ENCODE peak calls at places on chromosomes 7 and 10, in five cellular contexts. H is fibroblast of pulmonary artery, K is uterus, X is GM06990, C is PC-3. P is an unnamed sample.

GRCh38 chr10:114174462-114175190 is 623 bp upstream of the CCDC186 start:
- DNase-seq in C (no peak), X (no peak), K (no peak), H (peak), P (no peak)

GRCh38 chr7:3399858-3400257 is 98.8 kb downstream of the SDK1 start:
- DNase-seq in X (no peak), C (peak), K (no peak), H (peak), P (no peak)

GRCh38 chr10:97037365-97038361 is 148.1 kb downstream of the SLIT1 start:
- DNase-seq in K (peak), H (peak), C (peak), X (peak), P (peak)

GRCh38 chr7:151381333-151382078 is 28.3 kb downstream of the WDR86 start:
- DNase-seq in C (no peak), H (no peak), X (no peak), K (no peak), P (no peak)

GRCh38 chr10:68586622-68587325 is 26.6 kb downstream of the TET1 start:
- DNase-seq in C (no peak), X (no peak), H (no peak), K (no peak), P (no peak)

GRCh38 chr7:1920266-1920681 is 250.2 kb downstream of the ELFN1 start:
- DNase-seq in C (no peak), H (no peak), X (peak), K (no peak), P (no peak)

GRCh38 chr10:13521021-13521420 is 7.8 kb downstream of the BEND7 start:
- DNase-seq in K (no peak), X (no peak), H (no peak), C (no peak), P (no peak)

GRCh38 chr10:11298116-11298515 is 280.4 kb downstream of the CELF2 start:
- DNase-seq in K (no peak), H (peak), C (peak), X (no peak), P (no peak)

GRCh38 chr7:95331004-95331337 is 6.6 kb upstream of the PON1 start:
- DNase-seq in K (no peak), X (no peak), C (no peak), H (no peak), P (no peak)

GRCh38 chr7:17305387-17306171 is 7.1 kb downstream of the AHR start:
- DNase-seq in K (no peak), C (no peak), H (no peak), X (no peak), P (no peak)

GRCh38 chr7:157312941-157313340 is 23.9 kb upstream of the DNAJB6 start:
- DNase-seq in C (no peak), K (no peak), H (no peak), X (no peak), P (no peak)

GRCh38 chr7:130486963-130487324 is 4.9 kb upstream of the MEST start:
- DNase-seq in H (no peak), K (no peak), C (peak), X (no peak), P (no peak)

GRCh38 chr10:56212951-56213350 is 148.1 kb downstream of the ZWINT start:
- DNase-seq in X (no peak), K (no peak), H (no peak), C (no peak), P (no peak)

GRCh38 chr7:98174334-98175259 is 36.6 kb upstream of the BHLHA15 start:
- DNase-seq in H (no peak), K (no peak), X (no peak), C (no peak), P (no peak)

GRCh38 chr10:80272793-80273522 is 16.5 kb downstream of the MAT1A start:
- DNase-seq in X (no peak), C (no peak), K (no peak), H (peak), P (no peak)

GRCh38 chr10:71078454-71079145 is 133.8 kb upstream of the UNC5B start:
- DNase-seq in H (no peak), X (no peak), C (no peak), K (no peak), P (no peak)

GRCh38 chr10:18195060-18195799 is 55.0 kb downstream of the CACNB2 start:
- DNase-seq in X (no peak), C (no peak), H (no peak), K (peak), P (no peak)

GRCh38 chr10:9613338-9613737 is 1404.3 kb upstream of the CELF2 start:
- DNase-seq in C (no peak), X (peak), H (peak), K (no peak), P (no peak)

GRCh38 chr10:93280121-93280698 is 201.9 kb downstream of the MYOF start:
- DNase-seq in H (no peak), X (no peak), C (no peak), K (no peak), P (no peak)
- TF ChIP-seq CTCF in H (no peak), X (no peak), C (no peak), K (no peak), P (no peak)

GRCh38 chr10:84613336-84614021 is 285.1 kb downstream of the CCSER2 start:
- DNase-seq in H (peak), K (no peak), C (peak), X (no peak), P (no peak)
- TF ChIP-seq CTCF in H (no peak), K (peak), C (peak), X (peak), P (no peak)

DNA sequence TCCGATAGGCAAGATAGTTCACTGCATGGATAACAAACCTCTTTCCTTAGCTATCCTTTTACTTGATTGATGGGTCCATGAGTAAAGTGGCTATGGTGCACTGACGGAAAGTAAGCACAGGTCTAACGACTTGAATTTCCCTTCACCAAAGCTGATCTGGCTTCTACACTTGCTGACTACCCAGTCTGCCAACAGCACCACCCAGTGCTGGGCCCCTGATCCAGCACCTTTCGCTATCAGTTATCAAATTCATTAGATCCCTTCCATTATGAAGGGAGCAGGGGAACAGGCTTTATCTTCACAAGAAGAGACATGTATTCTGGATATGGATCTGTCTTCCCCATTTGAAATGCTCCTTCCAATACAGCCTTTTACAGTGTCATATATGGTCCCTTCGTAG is 855.9 kb downstream of the GRID1 start:
- DNase-seq in X (no peak), K (no peak), H (no peak), C (no peak), P (no peak)
- TF ChIP-seq CTCF in X (no peak), K (no peak), H (no peak), C (no peak), P (no peak)

GRCh38 chr7:30172451-30172850 is 37.7 kb downstream of the MTURN start:
- DNase-seq in X (no peak), H (no peak), C (peak), K (no peak), P (no peak)

GRCh38 chr7:30171753-30172447 is 37.1 kb downstream of the MTURN start:
- DNase-seq in H (no peak), X (no peak), C (peak), K (no peak), P (no peak)

GRCh38 chr7:30170460-30171197 is 35.8 kb downstream of the MTURN start:
- DNase-seq in X (no peak), K (no peak), H (no peak), C (no peak), P (no peak)

GRCh38 chr7:30175171-30175570 is 40.4 kb downstream of the MTURN start:
- DNase-seq in K (no peak), C (no peak), X (no peak), H (no peak), P (no peak)

GRCh38 chr7:30173058-30173897 is 38.5 kb downstream of the MTURN start:
- DNase-seq in K (peak), C (peak), H (peak), X (no peak), P (no peak)
- TF ChIP-seq CTCF in K (no peak), C (peak), H (peak), X (no peak), P (no peak)

GRCh38 chr7:150377116-150377979 is 1.8 kb upstream of the ZNF775 start:
- DNase-seq in K (no peak), X (no peak), H (no peak), C (no peak), P (no peak)

GRCh38 chr7:150379590-150380379 is 655 bp downstream of the ZNF775 start:
- DNase-seq in H (no peak), K (no peak), C (peak), X (peak), P (no peak)

GRCh38 chr7:150380463-150380862 is 1.3 kb downstream of the ZNF775 start:
- DNase-seq in X (peak), C (no peak), K (no peak), H (no peak), P (no peak)

GRCh38 chr7:150378115-150378852 is 846 bp upstream of the ZNF775 start:
- DNase-seq in C (peak), H (peak), X (peak), K (peak), P (peak)

GRCh38 chr7:150378853-150379589 is at the start of gene ZNF775:
- DNase-seq in X (peak), C (peak), K (peak), H (peak), P (peak)
- TF ChIP-seq CTCF in X (no peak), C (no peak), K (no peak), H (no peak), P (no peak)

GRCh38 chr7:44964831-44965440 is 13.9 kb downstream of the MYO1G start:
- DNase-seq in K (no peak), H (no peak), X (no peak), C (no peak), P (no peak)

GRCh38 chr7:44965441-44965903 is 13.3 kb downstream of the MYO1G start:
- DNase-seq in C (no peak), K (no peak), X (no peak), H (no peak), P (no peak)

GRCh38 chr7:44963526-44964290 is 15.1 kb downstream of the MYO1G start:
- DNase-seq in K (no peak), X (no peak), C (no peak), H (no peak), P (no peak)

GRCh38 chr7:44965937-44966730 is 12.7 kb downstream of the MYO1G start:
- DNase-seq in C (no peak), X (no peak), K (no peak), H (no peak), P (no peak)

GRCh38 chr7:44964384-44964830 is 14.4 kb downstream of the MYO1G start:
- DNase-seq in H (no peak), K (no peak), X (no peak), C (no peak), P (no peak)
- TF ChIP-seq CTCF in H (peak), K (no peak), X (peak), C (peak), P (no peak)

GRCh38 chr10:51423121-51423452 is 276.3 kb downstream of the CSTF2T start:
- DNase-seq in X (no peak), H (no peak), K (no peak), C (no peak), P (no peak)

GRCh38 chr10:51421853-51422252 is 277.5 kb downstream of the CSTF2T start:
- DNase-seq in H (no peak), K (no peak), X (no peak), C (no peak), P (no peak)

GRCh38 chr10:51425431-51425830 is 274.0 kb downstream of the CSTF2T start:
- DNase-seq in H (peak), C (no peak), X (no peak), K (no peak), P (no peak)

GRCh38 chr10:51419416-51420093 is 279.8 kb downstream of the CSTF2T start:
- DNase-seq in H (no peak), X (no peak), C (no peak), K (no peak), P (no peak)

DNA sequence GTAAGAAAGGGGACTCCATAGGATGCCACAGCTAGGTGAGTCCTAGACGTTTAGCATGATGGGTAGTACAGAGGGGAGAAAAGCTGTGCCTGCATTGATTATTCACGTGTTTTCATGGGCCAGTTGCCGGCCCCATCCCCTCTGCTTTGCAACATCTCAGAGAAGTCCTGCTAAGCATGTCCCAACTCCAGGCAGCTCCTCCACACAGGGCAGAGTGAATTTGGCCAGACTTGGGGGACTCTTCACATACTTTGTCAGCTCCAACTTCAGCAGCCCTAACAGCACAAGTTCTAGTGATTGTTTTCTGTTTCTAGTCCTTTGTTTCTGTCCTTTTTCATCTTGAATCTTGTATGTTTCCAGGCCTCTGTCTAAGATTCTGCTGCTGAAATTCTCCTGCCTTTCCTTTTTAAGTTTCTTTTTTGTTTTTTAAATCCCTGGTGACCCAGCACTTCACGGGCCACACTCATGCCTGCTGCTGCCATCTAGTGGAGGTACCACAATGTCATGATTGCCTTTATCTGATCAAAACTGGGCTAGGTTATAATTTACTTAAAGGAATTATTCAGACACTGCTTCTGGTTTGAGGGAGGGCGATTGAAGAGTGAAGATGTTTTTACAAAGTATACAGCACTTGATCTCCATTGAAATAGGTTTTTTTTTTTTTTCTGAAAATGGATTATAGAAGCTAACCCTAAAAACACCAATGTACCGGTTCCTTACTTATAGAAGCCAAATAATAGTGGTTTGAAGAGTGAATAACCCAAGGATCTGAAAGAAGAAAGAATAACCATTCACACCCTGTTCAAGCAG is 276.9 kb downstream of the CSTF2T start:
- DNase-seq in H (peak), C (peak), X (peak), K (peak), P (peak)
- TF ChIP-seq CTCF in H (peak), C (peak), X (peak), K (peak), P (peak)

GRCh38 chr10:86100581-86101061 is 266.0 kb downstream of the GRID1 start:
- DNase-seq in H (peak), K (no peak), C (peak), X (no peak), P (no peak)
- TF ChIP-seq CTCF in H (peak), K (no peak), C (peak), X (peak), P (no peak)

DNA sequence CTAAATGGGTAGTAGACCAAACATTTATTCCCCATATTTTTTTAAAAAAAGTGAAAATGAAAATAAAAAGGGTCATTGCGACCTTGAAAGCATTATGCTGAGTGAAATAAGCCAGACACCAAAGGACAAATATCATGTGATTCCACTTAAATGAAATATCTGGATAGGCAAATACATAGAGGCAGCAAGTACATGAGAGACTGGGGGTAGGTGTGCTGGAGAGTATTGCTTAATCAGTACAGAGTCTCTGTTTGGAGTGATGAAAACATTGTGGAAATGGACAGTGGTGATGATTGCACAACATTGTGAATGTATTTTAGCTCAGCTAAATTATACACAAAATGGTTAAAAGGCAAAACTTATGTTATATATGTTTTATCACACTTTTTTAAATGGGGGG is 169.4 kb downstream of the AKR1D1 start:
- DNase-seq in K (no peak), X (no peak), C (no peak), H (peak), P (no peak)
- TF ChIP-seq CTCF in K (no peak), X (no peak), C (no peak), H (no peak), P (no peak)